ENCODE peak calls at places on chromosomes 3 and 15, in seven cellular contexts. R, L, M, Z, B, U and D are unnamed samples.

GRCh38 chr3:42640129-42640528 is 13.4 kb upstream of the ZBTB47 start:
- DNase-seq in L (no peak), Z (no peak), U (no peak), M (no peak), B (no peak), R (no peak), D (no peak)

GRCh38 chr3:9190276-9190675 is 59.2 kb downstream of the SRGAP3 start:
- DNase-seq in Z (no peak), L (no peak), B (no peak), U (no peak), R (no peak), M (no peak), D (no peak)

GRCh38 chr3:29392625-29393388 is 111.9 kb downstream of the RBMS3 start:
- DNase-seq in Z (no peak), M (no peak), U (no peak), B (no peak), L (no peak), R (no peak), D (no peak)

GRCh38 chr3:171354706-171355582 is 105.3 kb downstream of the TNIK start:
- DNase-seq in Z (no peak), L (no peak), B (no peak), U (no peak), R (no peak), M (no peak), D (no peak)

GRCh38 chr3:98563661-98564281 is 29.6 kb downstream of the CPOX start:
- DNase-seq in R (no peak), L (no peak), B (peak), U (no peak), Z (no peak), M (peak), D (no peak)

GRCh38 chr3:121493431-121493830 is 52.4 kb downstream of the POLQ start:
- DNase-seq in U (no peak), B (no peak), R (no peak), L (no peak), M (no peak), Z (no peak), D (no peak)

GRCh38 chr3:27090265-27091041 is 278.7 kb downstream of the NEK10 start:
- DNase-seq in R (no peak), M (no peak), B (no peak), U (no peak), Z (no peak), L (no peak), D (no peak)

GRCh38 chr15:77753238-77753873 is 120.6 kb upstream of the LINGO1 start:
- DNase-seq in B (peak), M (no peak), Z (peak), U (no peak), R (no peak), L (peak), D (no peak)

GRCh38 chr3:82308755-82309154 is 547.3 kb upstream of the GBE1 start:
- DNase-seq in M (no peak), L (no peak), U (no peak), Z (no peak), R (no peak), B (no peak), D (no peak)

GRCh38 chr3:44206301-44206700 is 35.4 kb upstream of the TOPAZ1 start:
- DNase-seq in L (no peak), U (no peak), B (no peak), Z (no peak), M (no peak), R (no peak), D (no peak)

GRCh38 chr15:29377141-29377540 is 107.5 kb upstream of the NSMCE3 start:
- DNase-seq in B (no peak), M (no peak), U (no peak), R (no peak), Z (no peak), L (no peak), D (no peak)

GRCh38 chr3:46931631-46932441 is 44.7 kb downstream of the CCDC12 start:
- DNase-seq in Z (no peak), L (peak), B (no peak), M (no peak), R (no peak), U (peak), D (no peak)

GRCh38 chr15:44710236-44711088 is 661 bp downstream of the PATL2 start:
- DNase-seq in M (no peak), Z (no peak), B (no peak), L (peak), R (no peak), U (no peak), D (peak)

GRCh38 chr15:27043770-27044169 is 72.8 kb downstream of the GABRG3 start:
- DNase-seq in M (no peak), L (no peak), R (no peak), Z (no peak), B (no peak), U (no peak), D (no peak)

GRCh38 chr3:47617061-47618010 is 38.7 kb upstream of the CSPG5 start:
- DNase-seq in B (no peak), Z (no peak), L (no peak), U (no peak), M (no peak), R (no peak), D (no peak)

GRCh38 chr15:81209635-81210034 is 13.0 kb downstream of the IL16 start:
- DNase-seq in M (no peak), U (peak), R (no peak), L (no peak), B (no peak), Z (no peak), D (no peak)

GRCh38 chr3:63814300-63814699 is 4.8 kb upstream of the C3orf49 start:
- DNase-seq in L (no peak), Z (peak), B (no peak), R (no peak), M (no peak), U (no peak), D (no peak)

GRCh38 chr15:68816795-68817303 is 3.8 kb downstream of the ANP32A start:
- DNase-seq in U (no peak), Z (no peak), R (no peak), B (no peak), L (no peak), M (no peak), D (no peak)

GRCh38 chr3:13415236-13416001 is 4.7 kb downstream of the NUP210 start:
- DNase-seq in U (no peak), R (no peak), M (no peak), B (no peak), Z (no peak), L (no peak), D (no peak)

GRCh38 chr3:45992820-45993219 is 2.8 kb downstream of the FYCO1 start:
- DNase-seq in U (no peak), Z (no peak), L (no peak), M (peak), B (no peak), R (no peak), D (no peak)

GRCh38 chr3:31704651-31705179 is 172.0 kb downstream of the STT3B start:
- DNase-seq in Z (no peak), M (peak), U (peak), B (no peak), R (peak), L (peak), D (no peak)

GRCh38 chr3:48047841-48048456 is 31.7 kb upstream of the MAP4 start:
- DNase-seq in M (no peak), U (no peak), L (peak), R (no peak), Z (no peak), B (peak), D (no peak)

GRCh38 chr15:69997701-69998273 is 99.9 kb downstream of the TLE3 start:
- DNase-seq in R (no peak), U (peak), L (peak), B (peak), Z (no peak), M (no peak), D (no peak)